ENCODE peak calls at places on chromosome 18, in ten cellular contexts. K is A549; D is esophagus squamous epithelium; G is cardiac muscle cell; Q is IMR-90; W is CD4-positive, alpha-beta T cell; C is ovary; H is fibroblast of lung; Y is hepatocyte; L is lower lobe of right lung. E is an unnamed sample.

GRCh38 chr18:54612237-54612636 is 21.2 kb downstream of the DYNAP start:
- DNase-seq in K (no peak), D (no peak), G (no peak), Q (no peak), W (no peak), C (no peak), H (peak; percentile 1), Y (peak; percentile 8), L (no peak), E (no peak)

GRCh38 chr18:36697905-36698304 is 130.9 kb downstream of the TPGS2 start:
- DNase-seq in K (no peak), D (no peak), G (peak; percentile 76), Q (peak; percentile 94), W (no peak), C (no peak), H (peak; percentile 96), Y (no peak), L (no peak), E (no peak)

GRCh38 chr18:45777393-45777792 is 48.1 kb upstream of the SIGLEC15 start:
- DNase-seq in K (no peak), D (no peak), G (peak; percentile 72), Q (peak; percentile 96), W (no peak), C (no peak), H (peak; percentile 96), Y (no peak), L (no peak), E (no peak)

GRCh38 chr18:46672062-46672970 is 15.3 kb upstream of the LOXHD1 start:
- DNase-seq in K (no peak), D (no peak), G (no peak), Q (peak; percentile 7), W (no peak), C (no peak), H (peak; percentile 58), Y (peak; percentile 41), L (no peak), E (no peak)

GRCh38 chr18:44945847-44946490 is 265.3 kb downstream of the SETBP1 start:
- DNase-seq in K (no peak), D (no peak), G (no peak), Q (no peak), W (no peak), C (no peak), H (no peak), Y (no peak), L (no peak), E (no peak)

GRCh38 chr18:29188760-29189159 is 1011.8 kb upstream of the CDH2 start:
- DNase-seq in K (no peak), D (no peak), G (no peak), Q (peak; percentile 31), W (no peak), C (no peak), H (peak; percentile 55), Y (no peak), L (no peak), E (no peak)

GRCh38 chr18:23036611-23037259 is 98.5 kb upstream of the CABLES1 start:
- DNase-seq in K (no peak), D (no peak), G (no peak), Q (no peak), W (no peak), C (no peak), H (no peak), Y (no peak), L (no peak), E (no peak)

GRCh38 chr18:7735606-7736175 is 168.6 kb downstream of the PTPRM start:
- DNase-seq in K (no peak), D (no peak), G (no peak), Q (no peak), W (no peak), C (no peak), H (no peak), Y (peak; percentile 29), L (no peak), E (no peak)

GRCh38 chr18:48887294-48887904 is 63.4 kb downstream of the SMAD7 start:
- DNase-seq in K (no peak), D (no peak), G (no peak), Q (no peak), W (no peak), C (no peak), H (no peak), Y (no peak), L (no peak), E (no peak)

GRCh38 chr18:3162181-3162580 is 57.6 kb downstream of the MYOM1 start:
- DNase-seq in K (no peak), D (no peak), G (no peak), Q (no peak), W (no peak), C (no peak), H (no peak), Y (peak; percentile 28), L (no peak), E (no peak)

GRCh38 chr18:49041677-49042570 is 91.2 kb upstream of the SMAD7 start:
- DNase-seq in K (no peak), D (no peak), G (peak; percentile 67), Q (peak; percentile 56), W (peak; percentile 41), C (peak; percentile 56), H (peak; percentile 47), Y (peak; percentile 57), L (no peak), E (peak; percentile 37)

GRCh38 chr18:10142056-10142455 is 228.2 kb downstream of the VAPA start:
- DNase-seq in K (no peak), D (no peak), G (no peak), Q (no peak), W (no peak), C (no peak), H (no peak), Y (no peak), L (no peak), E (no peak)

GRCh38 chr18:12921178-12921577 is 26.6 kb upstream of the SEH1L start:
- DNase-seq in K (no peak), D (no peak), G (no peak), Q (no peak), W (no peak), C (no peak), H (no peak), Y (no peak), L (no peak), E (no peak)

GRCh38 chr18:8949206-8949605 is 153.3 kb upstream of the NDUFV2 start:
- DNase-seq in K (no peak), D (no peak), G (no peak), Q (peak; percentile 48), W (no peak), C (no peak), H (peak; percentile 57), Y (no peak), L (no peak), E (no peak)

GRCh38 chr18:44742126-44742525 is 61.4 kb downstream of the SETBP1 start:
- DNase-seq in K (no peak), D (no peak), G (no peak), Q (no peak), W (no peak), C (no peak), H (no peak), Y (no peak), L (no peak), E (no peak)

GRCh38 chr18:11902522-11903292 is 5.4 kb downstream of the MPPE1 start:
- DNase-seq in K (no peak), D (no peak), G (peak; percentile 59), Q (peak; percentile 56), W (no peak), C (no peak), H (peak; percentile 75), Y (no peak), L (no peak), E (no peak)

GRCh38 chr18:43805646-43806194 is 528.4 kb upstream of the SYT4 start:
- DNase-seq in K (no peak), D (no peak), G (peak; percentile 12), Q (no peak), W (no peak), C (no peak), H (peak; percentile 66), Y (no peak), L (peak; percentile 37), E (no peak)

GRCh38 chr18:78240867-78241266 is 738.8 kb upstream of the SALL3 start:
- DNase-seq in K (no peak), D (no peak), G (no peak), Q (no peak), W (no peak), C (no peak), H (no peak), Y (no peak), L (no peak), E (no peak)
- H3K9me3 ChIP-seq in K (no peaks in the 10 kb centered on the region), D (no peaks in the 10 kb centered on the region), G (no peaks in the 10 kb centered on the region), Q (peaks cover 39% of the 10 kb centered on the region), W (no peaks in the 10 kb centered on the region), C (no peaks in the 10 kb centered on the region), H (peaks cover 3% of the 10 kb centered on the region), Y (no peaks in the 10 kb centered on the region), L (no peaks in the 10 kb centered on the region), E (no peaks in the 10 kb centered on the region)

GRCh38 chr18:78813156-78813555 is 166.5 kb upstream of the SALL3 start:
- DNase-seq in K (no peak), D (no peak), G (no peak), Q (no peak), W (no peak), C (no peak), H (no peak), Y (no peak), L (no peak), E (no peak)

GRCh38 chr18:78813898-78814297 is 165.7 kb upstream of the SALL3 start:
- DNase-seq in K (no peak), D (no peak), G (no peak), Q (no peak), W (no peak), C (no peak), H (no peak), Y (no peak), L (no peak), E (no peak)

GRCh38 chr18:78814321-78814720 is 165.3 kb upstream of the SALL3 start:
- DNase-seq in K (no peak), D (no peak), G (no peak), Q (no peak), W (no peak), C (no peak), H (no peak), Y (peak; percentile 69), L (no peak), E (no peak)

GRCh38 chr18:78816114-78816513 is 163.5 kb upstream of the SALL3 start:
- DNase-seq in K (no peak), D (no peak), G (no peak), Q (no peak), W (no peak), C (no peak), H (no peak), Y (no peak), L (no peak), E (no peak)

GRCh38 chr18:78814766-78815165 is 164.9 kb upstream of the SALL3 start:
- DNase-seq in K (no peak), D (no peak), G (no peak), Q (no peak), W (no peak), C (no peak), H (no peak), Y (no peak), L (no peak), E (no peak)
- H3K9me3 ChIP-seq in K (no peaks in the 10 kb centered on the region), D (no peaks in the 10 kb centered on the region), G (no peaks in the 10 kb centered on the region), Q (peaks cover 43% of the 10 kb centered on the region), W (no peaks in the 10 kb centered on the region), C (no peaks in the 10 kb centered on the region), H (peaks cover 3% of the 10 kb centered on the region), Y (no peaks in the 10 kb centered on the region), L (no peaks in the 10 kb centered on the region), E (no peaks in the 10 kb centered on the region)

GRCh38 chr18:76490701-76491171 is 4.3 kb downstream of the ZNF516 start:
- DNase-seq in K (peak; percentile 13), D (no peak), G (peak; percentile 25), Q (peak; percentile 32), W (peak; percentile 49), C (peak; percentile 63), H (peak; percentile 30), Y (peak; percentile 77), L (peak; percentile 81), E (no peak)
- H3K9me3 ChIP-seq in K (no peaks in the 10 kb centered on the region), D (no peaks in the 10 kb centered on the region), G (no peaks in the 10 kb centered on the region), Q (no peaks in the 10 kb centered on the region), W (no peaks in the 10 kb centered on the region), C (no peaks in the 10 kb centered on the region), H (no peaks in the 10 kb centered on the region), Y (no peaks in the 10 kb centered on the region), L (no peaks in the 10 kb centered on the region), E (no peaks in the 10 kb centered on the region)

GRCh38 chr18:78975699-78976098 is 3.9 kb upstream of the SALL3 start:
- DNase-seq in K (no peak), D (no peak), G (no peak), Q (no peak), W (no peak), C (no peak), H (no peak), Y (no peak), L (no peak), E (no peak)
- H3K9me3 ChIP-seq in K (no peaks in the 10 kb centered on the region), D (no peaks in the 10 kb centered on the region), G (no peaks in the 10 kb centered on the region), Q (no peaks in the 10 kb centered on the region), W (no peaks in the 10 kb centered on the region), C (no peaks in the 10 kb centered on the region), H (no peaks in the 10 kb centered on the region), Y (no peaks in the 10 kb centered on the region), L (no peaks in the 10 kb centered on the region), E (no peaks in the 10 kb centered on the region)

E was measured in SK-N-MC.